ENCODE peak calls at places on chromosomes 1 and 21, in ten cellular contexts. One of them, this sample, is unnamed.

GRCh38 chr1:161954050-161954449 is 69.6 kb downstream of the OLFML2B start:
- DNase-seq in T-helper 17 cell: no peak
- DNase-seq in activated CD4-positive, alpha-beta T cell treated with anti-CD3 and anti-CD28 coated beads, Interleukin-2, amount 50 U/mL, for 24 hours: no peak
- DNase-seq in astrocyte: no peak
- DNase-seq in stomach: no peak
- DNase-seq in heart left ventricle: no peak
- DNase-seq in Caco-2: no peak
- DNase-seq in AG04450: no peak
- DNase-seq in endothelial cell: no peak
- DNase-seq in activated T-helper 1 cell treated with anti-CD3 and anti-CD28 coated beads, Interleukin-2, amount 50 U/mL, for 16 hours: no peak
- DNase-seq in this sample: no peak

GRCh38 chr21:38277501-38278111 is 20.8 kb downstream of the KCNJ15 start:
- DNase-seq in T-helper 17 cell: no peak
- DNase-seq in activated CD4-positive, alpha-beta T cell treated with anti-CD3 and anti-CD28 coated beads, Interleukin-2, amount 50 U/mL, for 24 hours: no peak
- DNase-seq in astrocyte: peak; percentile 100
- DNase-seq in stomach: no peak
- DNase-seq in heart left ventricle: peak; percentile 32
- DNase-seq in Caco-2: no peak
- DNase-seq in AG04450: peak; percentile 95
- DNase-seq in endothelial cell: no peak
- DNase-seq in activated T-helper 1 cell treated with anti-CD3 and anti-CD28 coated beads, Interleukin-2, amount 50 U/mL, for 16 hours: no peak
- DNase-seq in this sample: peak; percentile 100

GRCh38 chr1:119593836-119594235 is 54.2 kb downstream of the ZNF697 start:
- DNase-seq in T-helper 17 cell: no peak
- DNase-seq in activated CD4-positive, alpha-beta T cell treated with anti-CD3 and anti-CD28 coated beads, Interleukin-2, amount 50 U/mL, for 24 hours: no peak
- DNase-seq in astrocyte: no peak
- DNase-seq in stomach: no peak
- DNase-seq in heart left ventricle: no peak
- DNase-seq in Caco-2: no peak
- DNase-seq in AG04450: no peak
- DNase-seq in endothelial cell: no peak
- DNase-seq in activated T-helper 1 cell treated with anti-CD3 and anti-CD28 coated beads, Interleukin-2, amount 50 U/mL, for 16 hours: no peak
- DNase-seq in this sample: no peak

GRCh38 chr1:117970251-117970650 is 40.7 kb downstream of the WDR3 start:
- DNase-seq in T-helper 17 cell: no peak
- DNase-seq in activated CD4-positive, alpha-beta T cell treated with anti-CD3 and anti-CD28 coated beads, Interleukin-2, amount 50 U/mL, for 24 hours: no peak
- DNase-seq in astrocyte: no peak
- DNase-seq in stomach: no peak
- DNase-seq in heart left ventricle: no peak
- DNase-seq in Caco-2: no peak
- DNase-seq in AG04450: no peak
- DNase-seq in endothelial cell: no peak
- DNase-seq in activated T-helper 1 cell treated with anti-CD3 and anti-CD28 coated beads, Interleukin-2, amount 50 U/mL, for 16 hours: no peak
- DNase-seq in this sample: no peak

GRCh38 chr1:234601217-234602017 is 8.6 kb downstream of the IRF2BP2 start:
- DNase-seq in T-helper 17 cell: peak; percentile 19
- DNase-seq in activated CD4-positive, alpha-beta T cell treated with anti-CD3 and anti-CD28 coated beads, Interleukin-2, amount 50 U/mL, for 24 hours: no peak
- DNase-seq in astrocyte: no peak
- DNase-seq in stomach: no peak
- DNase-seq in heart left ventricle: no peak
- DNase-seq in Caco-2: no peak
- DNase-seq in AG04450: no peak
- DNase-seq in endothelial cell: no peak
- DNase-seq in activated T-helper 1 cell treated with anti-CD3 and anti-CD28 coated beads, Interleukin-2, amount 50 U/mL, for 16 hours: no peak
- DNase-seq in this sample: peak; percentile 81

GRCh38 chr1:202618387-202619022 is 91.7 kb downstream of the SYT2 start:
- DNase-seq in T-helper 17 cell: no peak
- DNase-seq in activated CD4-positive, alpha-beta T cell treated with anti-CD3 and anti-CD28 coated beads, Interleukin-2, amount 50 U/mL, for 24 hours: no peak
- DNase-seq in astrocyte: peak; percentile 80
- DNase-seq in stomach: no peak
- DNase-seq in heart left ventricle: no peak
- DNase-seq in Caco-2: no peak
- DNase-seq in AG04450: no peak
- DNase-seq in endothelial cell: no peak
- DNase-seq in activated T-helper 1 cell treated with anti-CD3 and anti-CD28 coated beads, Interleukin-2, amount 50 U/mL, for 16 hours: no peak
- DNase-seq in this sample: peak; percentile 43

GRCh38 chr1:180184041-180184440 is 29.4 kb downstream of the QSOX1 start:
- DNase-seq in T-helper 17 cell: no peak
- DNase-seq in activated CD4-positive, alpha-beta T cell treated with anti-CD3 and anti-CD28 coated beads, Interleukin-2, amount 50 U/mL, for 24 hours: no peak
- DNase-seq in astrocyte: no peak
- DNase-seq in stomach: no peak
- DNase-seq in heart left ventricle: no peak
- DNase-seq in Caco-2: no peak
- DNase-seq in AG04450: no peak
- DNase-seq in endothelial cell: no peak
- DNase-seq in activated T-helper 1 cell treated with anti-CD3 and anti-CD28 coated beads, Interleukin-2, amount 50 U/mL, for 16 hours: no peak
- DNase-seq in this sample: no peak

GRCh38 chr1:13960376-13960987 is 260.5 kb downstream of the PRDM2 start:
- DNase-seq in T-helper 17 cell: peak; percentile 28
- DNase-seq in activated CD4-positive, alpha-beta T cell treated with anti-CD3 and anti-CD28 coated beads, Interleukin-2, amount 50 U/mL, for 24 hours: peak; percentile 37
- DNase-seq in astrocyte: peak; percentile 10
- DNase-seq in stomach: peak; percentile 74
- DNase-seq in heart left ventricle: peak; percentile 65
- DNase-seq in Caco-2: peak; percentile 54
- DNase-seq in AG04450: no peak
- DNase-seq in endothelial cell: peak; percentile 80
- DNase-seq in activated T-helper 1 cell treated with anti-CD3 and anti-CD28 coated beads, Interleukin-2, amount 50 U/mL, for 16 hours: peak; percentile 43
- DNase-seq in this sample: peak; percentile 33

GRCh38 chr1:116807394-116807793 is 53.2 kb downstream of the CD2 start:
- DNase-seq in T-helper 17 cell: no peak
- DNase-seq in activated CD4-positive, alpha-beta T cell treated with anti-CD3 and anti-CD28 coated beads, Interleukin-2, amount 50 U/mL, for 24 hours: no peak
- DNase-seq in astrocyte: no peak
- DNase-seq in stomach: no peak
- DNase-seq in heart left ventricle: no peak
- DNase-seq in Caco-2: no peak
- DNase-seq in AG04450: no peak
- DNase-seq in endothelial cell: no peak
- DNase-seq in activated T-helper 1 cell treated with anti-CD3 and anti-CD28 coated beads, Interleukin-2, amount 50 U/mL, for 16 hours: no peak
- DNase-seq in this sample: no peak

GRCh38 chr1:47334765-47335435 is 1.3 kb downstream of the CMPK1 start:
- DNase-seq in T-helper 17 cell: no peak
- DNase-seq in activated CD4-positive, alpha-beta T cell treated with anti-CD3 and anti-CD28 coated beads, Interleukin-2, amount 50 U/mL, for 24 hours: no peak
- DNase-seq in astrocyte: no peak
- DNase-seq in stomach: no peak
- DNase-seq in heart left ventricle: no peak
- DNase-seq in Caco-2: no peak
- DNase-seq in AG04450: no peak
- DNase-seq in endothelial cell: no peak
- DNase-seq in activated T-helper 1 cell treated with anti-CD3 and anti-CD28 coated beads, Interleukin-2, amount 50 U/mL, for 16 hours: no peak
- DNase-seq in this sample: peak; percentile 79

This sample was measured in amniotic epithelial cell.